ENCODE peak calls at places on chromosomes 13 and 19, in four cellular contexts. One of them, this sample, is unnamed.
A peak's percentile ranks its signal among the peaks of the same experiment; 100 is the strongest.

GRCh38 chr19:4051175-4052101 is 15.3 kb downstream of the ZBTB7A start:
- DNase-seq in Peyer's patch: peak; percentile 79
- DNase-seq in mammary epithelial cell: peak; percentile 93
- DNase-seq in progenitor cell of endocrine pancreas: no peak
- DNase-seq in this sample: peak; percentile 84

GRCh38 chr19:2732883-2733282 is 6.9 kb downstream of the SLC39A3 start:
- DNase-seq in mammary epithelial cell: no peak
- DNase-seq in Peyer's patch: no peak
- DNase-seq in progenitor cell of endocrine pancreas: no peak
- DNase-seq in this sample: no peak

GRCh38 chr19:51002542-51003311 is 1.3 kb upstream of the KLK8 start:
- DNase-seq in Peyer's patch: no peak
- DNase-seq in progenitor cell of endocrine pancreas: no peak
- DNase-seq in mammary epithelial cell: peak; percentile 88
- DNase-seq in this sample: peak; percentile 94

GRCh38 chr19:29596885-29597525 is 9.1 kb upstream of the POP4 start:
- DNase-seq in mammary epithelial cell: no peak
- DNase-seq in Peyer's patch: no peak
- DNase-seq in progenitor cell of endocrine pancreas: no peak
- DNase-seq in this sample: no peak

GRCh38 chr13:51550151-51550550 is 34.1 kb upstream of the WDFY2 start:
- DNase-seq in Peyer's patch: no peak
- DNase-seq in progenitor cell of endocrine pancreas: no peak
- DNase-seq in mammary epithelial cell: no peak
- DNase-seq in this sample: no peak

GRCh38 chr13:48859168-48860105 is 116.3 kb upstream of the FNDC3A start:
- DNase-seq in progenitor cell of endocrine pancreas: no peak
- DNase-seq in mammary epithelial cell: no peak
- DNase-seq in Peyer's patch: peak; percentile 60
- DNase-seq in this sample: no peak

GRCh38 chr19:34228347-34228746 is 26.0 kb upstream of the GARRE1 start:
- DNase-seq in Peyer's patch: no peak
- DNase-seq in mammary epithelial cell: peak; percentile 37
- DNase-seq in progenitor cell of endocrine pancreas: no peak
- DNase-seq in this sample: no peak

GRCh38 chr13:104832265-104832664 is 1703.2 kb downstream of the EFNB2 start:
- DNase-seq in mammary epithelial cell: no peak
- DNase-seq in Peyer's patch: no peak
- DNase-seq in progenitor cell of endocrine pancreas: no peak
- DNase-seq in this sample: no peak

GRCh38 chr13:101757446-101758039 is 305.1 kb downstream of the ITGBL1 start:
- DNase-seq in Peyer's patch: no peak
- DNase-seq in progenitor cell of endocrine pancreas: no peak
- DNase-seq in mammary epithelial cell: peak; percentile 42
- DNase-seq in this sample: peak; percentile 74

GRCh38 chr19:3431760-3432397 is 48.4 kb downstream of the SMIM24 start:
- DNase-seq in Peyer's patch: no peak
- DNase-seq in progenitor cell of endocrine pancreas: no peak
- DNase-seq in mammary epithelial cell: no peak
- DNase-seq in this sample: no peak

GRCh38 chr19:5799247-5800241 is 5.3 kb upstream of the NRTN start:
- DNase-seq in progenitor cell of endocrine pancreas: no peak
- DNase-seq in Peyer's patch: no peak
- DNase-seq in mammary epithelial cell: no peak
- DNase-seq in this sample: no peak

GRCh38 chr19:4582980-4583842 is 23.7 kb upstream of the SEMA6B start:
- DNase-seq in mammary epithelial cell: peak; percentile 24
- DNase-seq in Peyer's patch: no peak
- DNase-seq in progenitor cell of endocrine pancreas: no peak
- DNase-seq in this sample: no peak

GRCh38 chr13:21054313-21054712 is 7.1 kb downstream of the LATS2 start:
- DNase-seq in mammary epithelial cell: no peak
- DNase-seq in progenitor cell of endocrine pancreas: no peak
- DNase-seq in Peyer's patch: no peak
- DNase-seq in this sample: no peak

GRCh38 chr19:42468273-42468796 is 25.6 kb upstream of the CXCL17 start:
- DNase-seq in mammary epithelial cell: peak; percentile 74
- DNase-seq in Peyer's patch: peak; percentile 71
- DNase-seq in progenitor cell of endocrine pancreas: no peak
- DNase-seq in this sample: peak; percentile 72

GRCh38 chr19:13095393-13095784 is 7.3 kb downstream of the LYL1 start:
- DNase-seq in Peyer's patch: peak; percentile 85
- DNase-seq in progenitor cell of endocrine pancreas: no peak
- DNase-seq in mammary epithelial cell: no peak
- DNase-seq in this sample: no peak

GRCh38 chr19:11798391-11799296 is at the start of gene ZNF491:
- DNase-seq in mammary epithelial cell: peak; percentile 78
- DNase-seq in progenitor cell of endocrine pancreas: peak; percentile 85
- DNase-seq in Peyer's patch: peak; percentile 97
- DNase-seq in this sample: peak; percentile 97
- TF ChIP-seq CTCF in mammary epithelial cell: peak; percentile 21
- TF ChIP-seq CTCF in progenitor cell of endocrine pancreas: peak; percentile 65
- TF ChIP-seq CTCF in Peyer's patch: peak; percentile 6
- TF ChIP-seq CTCF in this sample: peak; percentile 20

DNA sequence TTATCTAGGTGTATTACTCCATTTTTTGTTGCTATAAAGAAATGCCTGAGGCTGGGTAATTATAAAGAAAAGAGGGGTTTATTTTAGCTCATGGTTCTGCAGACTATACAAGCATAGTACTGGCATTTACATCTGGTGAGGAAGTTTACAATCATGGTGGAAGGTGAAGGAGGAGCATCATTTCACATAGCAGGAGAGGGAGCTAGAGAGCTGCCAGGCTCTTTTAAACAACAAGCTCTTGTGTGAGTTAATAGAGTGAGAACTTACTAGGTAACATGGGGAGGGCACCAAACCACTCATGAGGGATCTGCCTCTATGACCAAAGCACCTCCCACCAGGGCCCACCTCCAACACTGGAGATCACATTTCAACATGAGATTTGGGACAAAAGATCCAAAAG is 221.7 kb upstream of the GPC6 start:
- DNase-seq in progenitor cell of endocrine pancreas: no peak
- DNase-seq in mammary epithelial cell: peak; percentile 25
- DNase-seq in Peyer's patch: no peak
- DNase-seq in this sample: no peak
- TF ChIP-seq CTCF in progenitor cell of endocrine pancreas: no peak
- TF ChIP-seq CTCF in mammary epithelial cell: peak; percentile 59
- TF ChIP-seq CTCF in Peyer's patch: no peak
- TF ChIP-seq CTCF in this sample: no peak

GRCh38 chr19:36054733-36055686 is at the start of gene WDR62:
- DNase-seq in progenitor cell of endocrine pancreas: peak; percentile 92
- DNase-seq in Peyer's patch: peak; percentile 96
- DNase-seq in mammary epithelial cell: peak; percentile 91
- DNase-seq in this sample: peak; percentile 99
- TF ChIP-seq CTCF in progenitor cell of endocrine pancreas: peak; percentile 0
- TF ChIP-seq CTCF in Peyer's patch: no peak
- TF ChIP-seq CTCF in mammary epithelial cell: no peak
- TF ChIP-seq CTCF in this sample: peak; percentile 2

DNA sequence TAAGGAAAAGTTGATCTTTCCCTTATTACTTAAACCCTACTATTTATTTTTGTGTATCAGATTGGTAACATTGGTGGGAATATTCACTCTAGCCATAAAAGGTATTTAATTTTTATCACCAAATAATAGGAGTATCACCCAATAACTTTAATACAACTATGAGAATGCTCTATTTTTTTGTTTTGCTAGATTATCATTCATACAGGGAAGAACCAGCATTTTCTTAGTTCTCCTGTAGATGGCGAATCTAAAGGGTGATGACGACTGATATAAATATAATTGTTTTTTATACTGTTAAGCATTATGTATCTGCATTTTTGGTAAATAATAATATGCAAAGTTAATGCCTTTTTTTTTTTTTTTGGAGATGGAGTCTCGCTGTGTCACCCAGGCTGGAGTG is 7.9 kb upstream of the FRY start:
- DNase-seq in Peyer's patch: no peak
- DNase-seq in mammary epithelial cell: no peak
- DNase-seq in progenitor cell of endocrine pancreas: no peak
- DNase-seq in this sample: no peak
- TF ChIP-seq CTCF in Peyer's patch: no peak
- TF ChIP-seq CTCF in mammary epithelial cell: peak; percentile 30
- TF ChIP-seq CTCF in progenitor cell of endocrine pancreas: no peak
- TF ChIP-seq CTCF in this sample: peak; percentile 14